ENCODE peak calls at places on chromosome 3, in four cellular contexts. One of them, this sample, is unnamed.

GRCh38 chr3:152718810-152719209 is 116.1 kb upstream of the P2RY1 start:
- DNase-seq in Caco-2: no peak
- DNase-seq in omental fat pad: no peak
- DNase-seq in occipital lobe: no peak
- DNase-seq in this sample: no peak

GRCh38 chr3:23748398-23749110 is 57.2 kb upstream of the UBE2E1 start:
- DNase-seq in omental fat pad: no peak
- DNase-seq in Caco-2: no peak
- DNase-seq in occipital lobe: no peak
- DNase-seq in this sample: no peak

GRCh38 chr3:133620066-133620784 is 41.5 kb downstream of the TOPBP1 start:
- DNase-seq in occipital lobe: no peak
- DNase-seq in omental fat pad: no peak
- DNase-seq in Caco-2: no peak
- DNase-seq in this sample: no peak

GRCh38 chr3:110984456-110985250 is 87.0 kb upstream of the NECTIN3 start:
- DNase-seq in occipital lobe: no peak
- DNase-seq in omental fat pad: no peak
- DNase-seq in Caco-2: no peak
- DNase-seq in this sample: no peak

GRCh38 chr3:124609402-124609801 is 120.8 kb upstream of the UMPS start:
- DNase-seq in Caco-2: no peak
- DNase-seq in occipital lobe: no peak
- DNase-seq in omental fat pad: no peak
- DNase-seq in this sample: no peak

GRCh38 chr3:170639003-170639402 is 53.1 kb upstream of the SLC7A14 start:
- DNase-seq in occipital lobe: no peak
- DNase-seq in omental fat pad: no peak
- DNase-seq in Caco-2: no peak
- DNase-seq in this sample: no peak

GRCh38 chr3:143699351-143699750 is 148.9 kb downstream of the SLC9A9 start:
- DNase-seq in Caco-2: no peak
- DNase-seq in omental fat pad: no peak
- DNase-seq in occipital lobe: no peak
- DNase-seq in this sample: no peak

GRCh38 chr3:34807611-34808010 is 831.7 kb upstream of the ARPP21 start:
- DNase-seq in omental fat pad: no peak
- DNase-seq in Caco-2: no peak
- DNase-seq in occipital lobe: no peak
- DNase-seq in this sample: no peak

GRCh38 chr3:168024537-168024941 is 71.2 kb downstream of the GOLIM4 start:
- DNase-seq in occipital lobe: no peak
- DNase-seq in omental fat pad: no peak
- DNase-seq in Caco-2: no peak
- DNase-seq in this sample: no peak

GRCh38 chr3:13110678-13111116 is 37.5 kb upstream of the IQSEC1 start:
- DNase-seq in Caco-2: peak
- DNase-seq in occipital lobe: no peak
- DNase-seq in omental fat pad: no peak
- DNase-seq in this sample: no peak

GRCh38 chr3:4983739-4984510 is 4.7 kb downstream of the BHLHE40 start:
- DNase-seq in occipital lobe: no peak
- DNase-seq in omental fat pad: no peak
- DNase-seq in Caco-2: no peak
- DNase-seq in this sample: peak

GRCh38 chr3:16188071-16188470 is 13.6 kb downstream of the GALNT15 start:
- DNase-seq in omental fat pad: no peak
- DNase-seq in occipital lobe: no peak
- DNase-seq in Caco-2: no peak
- DNase-seq in this sample: no peak

GRCh38 chr3:64460877-64461276 is 226.9 kb downstream of the ADAMTS9 start:
- DNase-seq in Caco-2: no peak
- DNase-seq in occipital lobe: no peak
- DNase-seq in omental fat pad: no peak
- DNase-seq in this sample: no peak

GRCh38 chr3:187567741-187568140 is 102.5 kb downstream of the SST start:
- DNase-seq in occipital lobe: no peak
- DNase-seq in Caco-2: no peak
- DNase-seq in omental fat pad: no peak
- DNase-seq in this sample: no peak

GRCh38 chr3:23052230-23053019 is 150.7 kb upstream of the UBE2E2 start:
- DNase-seq in Caco-2: no peak
- DNase-seq in occipital lobe: no peak
- DNase-seq in omental fat pad: no peak
- DNase-seq in this sample: no peak

GRCh38 chr3:171680690-171681416 is 129.4 kb downstream of the PLD1 start:
- DNase-seq in Caco-2: no peak
- DNase-seq in omental fat pad: no peak
- DNase-seq in occipital lobe: no peak
- DNase-seq in this sample: no peak

GRCh38 chr3:104066658-104067057 is 1300.1 kb upstream of the ALCAM start:
- DNase-seq in Caco-2: no peak
- DNase-seq in occipital lobe: no peak
- DNase-seq in omental fat pad: no peak
- DNase-seq in this sample: no peak

GRCh38 chr3:25423780-25424179 is 4.3 kb upstream of the RARB start:
- DNase-seq in Caco-2: no peak
- DNase-seq in omental fat pad: no peak
- DNase-seq in occipital lobe: no peak
- DNase-seq in this sample: no peak

GRCh38 chr3:8503461-8503860 is 1.8 kb downstream of the LMCD1 start:
- DNase-seq in Caco-2: no peak
- DNase-seq in omental fat pad: no peak
- DNase-seq in occipital lobe: no peak
- DNase-seq in this sample: no peak

GRCh38 chr3:188052229-188052965 is 101.6 kb upstream of the LPP start:
- DNase-seq in occipital lobe: peak
- DNase-seq in Caco-2: peak
- DNase-seq in omental fat pad: no peak
- DNase-seq in this sample: peak

This sample was measured in lower leg skin.